ENCODE peak calls at places on chromosomes 4 and X, in ten cellular contexts. Q is ovary, F is SK-N-SH, Z is body of pancreas, P is iPS DF 6.9, X is IMR-90, W is brain microvascular endothelial cell, V is PC-9, E is tibial artery, L is lung. N is an unnamed sample.

GRCh38 chr4:1462768-1463075 is 56.5 kb upstream of the NKX1-1 start:
- DNase-seq in Q (no peak), F (peak; percentile 24), Z (no peak), P (no peak), X (no peak), W (no peak), V (no peak), E (no peak), L (no peak), N (no peak)

GRCh38 chrX:12971282-12972003 is 3.5 kb upstream of the TMSB4X start:
- DNase-seq in Q (peak; percentile 41), F (no peak), Z (peak; percentile 79), P (no peak), X (no peak), W (no peak), V (no peak), E (peak; percentile 80), L (no peak), N (no peak)

GRCh38 chrX:81120936-81121351 is 80.8 kb downstream of the HMGN5 start:
- DNase-seq in Q (peak; percentile 37), F (peak; percentile 8), Z (peak; percentile 38), P (no peak), X (peak; percentile 48), W (peak; percentile 27), V (no peak), E (peak; percentile 47), L (peak; percentile 37), N (peak; percentile 3)

GRCh38 chr4:76578002-76578560 is 143.1 kb downstream of the SHROOM3 start:
- DNase-seq in Q (no peak), F (no peak), Z (no peak), P (no peak), X (no peak), W (no peak), V (no peak), E (no peak), L (no peak), N (no peak)

GRCh38 chr4:76518241-76518640 is 83.2 kb downstream of the SHROOM3 start:
- DNase-seq in Q (no peak), F (no peak), Z (no peak), P (no peak), X (no peak), W (no peak), V (no peak), E (no peak), L (no peak), N (no peak)

GRCh38 chr4:83025563-83025962 is 9.4 kb upstream of the COPS4 start:
- DNase-seq in Q (no peak), F (no peak), Z (no peak), P (no peak), X (no peak), W (no peak), V (no peak), E (no peak), L (no peak), N (no peak)

GRCh38 chr4:68451246-68452211 is 4.3 kb downstream of the TMPRSS11E start:
- DNase-seq in Q (no peak), F (no peak), Z (no peak), P (peak; percentile 55), X (peak; percentile 4), W (no peak), V (peak; percentile 38), E (no peak), L (no peak), N (peak; percentile 49)

GRCh38 chrX:86148594-86148993 is 343 bp downstream of the DACH2 start:
- DNase-seq in Q (no peak), F (no peak), Z (no peak), P (no peak), X (no peak), W (no peak), V (no peak), E (no peak), L (no peak), N (no peak)

GRCh38 chr4:123640271-123640670 is 243.7 kb downstream of the SPRY1 start:
- DNase-seq in Q (no peak), F (no peak), Z (no peak), P (no peak), X (peak; percentile 78), W (no peak), V (peak; percentile 86), E (no peak), L (no peak), N (peak; percentile 81)

GRCh38 chr4:24472514-24473308 is 111.6 kb downstream of the DHX15 start:
- DNase-seq in Q (peak; percentile 81), F (peak; percentile 91), Z (peak; percentile 80), P (no peak), X (peak; percentile 74), W (peak; percentile 67), V (peak; percentile 72), E (peak; percentile 86), L (peak; percentile 74), N (peak; percentile 12)
- H3K27ac ChIP-seq in Q (peak overlapping the region; percentile 12), F (no peak overlapping the region), Z (peak overlapping the region; percentile 47), P (no peak overlapping the region), X (no peak overlapping the region), W (no peak overlapping the region), V (no peak overlapping the region), E (peak overlapping the region; percentile 41), L (peak overlapping the region; percentile 54), N (no peak overlapping the region)

DNA sequence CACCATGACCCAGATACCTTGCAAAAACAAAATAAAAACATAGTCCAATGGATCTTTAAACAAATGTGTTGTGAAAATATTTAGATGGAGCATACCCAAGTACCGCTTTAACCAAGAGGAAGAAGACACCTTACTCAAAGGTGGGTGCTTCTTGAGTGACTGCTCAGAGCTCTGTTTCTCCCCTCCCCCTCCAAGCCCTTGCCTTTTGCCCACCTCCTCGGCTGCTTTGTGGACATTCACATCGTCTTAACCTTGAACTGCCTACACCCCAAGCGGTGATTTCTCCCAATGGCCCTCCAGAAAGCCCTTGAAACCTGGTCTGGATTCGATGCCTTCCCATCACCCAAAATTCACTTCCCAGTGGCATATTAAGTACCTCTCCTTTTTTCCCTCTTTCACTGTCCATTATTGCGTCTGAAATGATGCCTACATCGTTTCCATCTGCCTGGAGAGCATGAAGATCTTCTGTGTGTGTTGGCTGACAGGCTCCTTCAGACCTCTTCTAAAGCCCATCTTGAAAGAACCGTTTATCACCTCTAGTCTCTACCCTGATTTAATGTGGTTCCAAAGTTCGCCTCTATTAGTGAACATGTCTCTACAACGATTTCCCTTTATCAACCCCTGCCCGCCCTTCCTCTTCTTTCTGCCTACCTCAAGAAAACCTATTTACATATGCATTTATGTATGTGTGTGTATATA is 965 bp downstream of the GPRIN3 start:
- DNase-seq in Q (no peak), F (no peak), Z (no peak), P (no peak), X (no peak), W (no peak), V (no peak), E (no peak), L (no peak), N (no peak)
- H3K27ac ChIP-seq in Q (no peak overlapping the region), F (no peak overlapping the region), Z (peak overlapping the region; percentile 81), P (no peak overlapping the region), X (no peak overlapping the region), W (no peak overlapping the region), V (no peak overlapping the region), E (no peak overlapping the region), L (peak overlapping the region; percentile 52), N (no peak overlapping the region)

GRCh38 chrX:19746919-19747671 is 140.3 kb downstream of the SH3KBP1 start:
- DNase-seq in Q (no peak), F (no peak), Z (no peak), P (no peak), X (no peak), W (no peak), V (no peak), E (no peak), L (no peak), N (no peak)

GRCh38 chrX:19751068-19751467 is 136.3 kb downstream of the SH3KBP1 start:
- DNase-seq in Q (no peak), F (no peak), Z (no peak), P (no peak), X (no peak), W (no peak), V (no peak), E (no peak), L (no peak), N (no peak)

GRCh38 chrX:19750028-19750786 is 137.2 kb downstream of the SH3KBP1 start:
- DNase-seq in Q (no peak), F (no peak), Z (no peak), P (no peak), X (no peak), W (no peak), V (no peak), E (no peak), L (no peak), N (no peak)

GRCh38 chrX:19748898-19749680 is 138.3 kb downstream of the SH3KBP1 start:
- DNase-seq in Q (no peak), F (no peak), Z (no peak), P (no peak), X (no peak), W (no peak), V (no peak), E (no peak), L (no peak), N (no peak)

DNA sequence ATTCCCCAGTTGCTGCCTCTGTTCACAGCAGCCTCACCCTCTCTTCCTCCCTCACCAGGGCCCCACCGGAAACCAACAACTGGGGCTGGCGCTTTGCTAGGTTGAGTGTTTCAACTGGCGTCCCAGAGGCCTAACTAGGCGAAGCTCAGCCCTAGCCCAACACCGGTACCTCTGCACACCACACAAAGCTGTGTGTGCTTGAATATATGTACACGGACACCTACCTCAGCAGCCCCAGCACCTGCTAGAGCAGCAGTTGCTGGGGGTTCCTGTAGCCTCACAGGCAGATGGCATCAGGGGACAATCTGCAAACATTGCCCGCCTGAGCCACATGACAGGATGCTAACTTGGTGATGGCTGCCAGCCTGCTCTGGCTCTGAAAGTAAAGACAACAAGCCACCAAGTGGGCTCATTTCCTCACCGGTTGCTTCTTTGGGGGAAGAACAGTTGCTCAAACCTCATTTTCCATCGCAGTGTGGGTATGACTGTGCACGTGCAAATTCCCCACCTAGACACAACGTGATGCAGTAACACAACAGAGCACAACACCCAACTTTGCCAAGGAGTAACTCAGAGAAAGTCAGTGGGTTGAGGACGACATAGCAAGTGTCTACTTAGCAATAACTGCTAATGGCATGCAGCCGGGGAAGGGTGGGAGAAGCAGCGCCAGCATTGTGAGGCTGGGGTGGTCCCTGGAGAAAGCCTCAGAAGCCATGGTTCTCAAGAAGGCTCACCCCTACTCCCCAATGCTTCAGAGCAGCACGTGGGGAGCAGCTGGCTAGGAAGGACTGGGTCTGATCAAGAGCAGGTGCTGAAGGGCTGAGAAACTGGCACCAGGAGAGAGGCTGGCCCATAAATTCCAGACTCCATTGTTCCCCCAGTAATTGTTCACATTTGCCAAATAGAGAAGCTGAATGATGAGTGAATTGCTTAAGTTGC is 139.5 kb downstream of the SH3KBP1 start:
- DNase-seq in Q (no peak), F (no peak), Z (peak; percentile 6), P (no peak), X (no peak), W (no peak), V (no peak), E (no peak), L (no peak), N (no peak)
- H3K27ac ChIP-seq in Q (no peak overlapping the region), F (no peak overlapping the region), Z (no peak overlapping the region), P (no peak overlapping the region), X (no peak overlapping the region), W (no peak overlapping the region), V (no peak overlapping the region), E (no peak overlapping the region), L (peak overlapping the region; percentile 42), N (no peak overlapping the region)

DNA sequence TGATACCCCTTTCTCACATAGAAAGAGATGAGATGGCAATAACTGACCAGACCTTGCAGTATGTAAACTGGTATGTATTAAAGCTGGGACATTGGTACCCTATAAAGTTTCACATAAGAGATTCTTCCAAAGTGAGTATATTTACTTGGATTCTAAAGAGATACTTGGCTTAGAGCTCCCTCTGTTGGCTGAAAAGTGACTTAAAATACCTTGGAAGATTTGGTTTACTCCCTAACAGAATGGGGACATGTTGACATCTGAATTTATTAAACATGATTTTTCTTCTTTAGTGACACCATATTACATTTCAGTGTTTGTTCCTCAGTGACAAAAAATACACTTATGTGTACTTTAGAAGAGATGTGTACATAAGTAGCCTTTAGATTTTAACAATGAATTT is 47.9 kb upstream of the RGN start:
- DNase-seq in Q (no peak), F (peak; percentile 41), Z (peak; percentile 24), P (peak; percentile 22), X (peak; percentile 68), W (peak; percentile 47), V (peak; percentile 49), E (no peak), L (no peak), N (no peak)
- H3K27ac ChIP-seq in Q (no peak overlapping the region), F (no peak overlapping the region), Z (no peak overlapping the region), P (no peak overlapping the region), X (no peak overlapping the region), W (no peak overlapping the region), V (no peak overlapping the region), E (no peak overlapping the region), L (no peak overlapping the region), N (no peak overlapping the region)

N was measured in epithelial cell of prostate.